ENCODE peak calls at places on chromosomes 4 and X, in six cellular contexts. B, M, V, F, G and T are unnamed samples.

GRCh38 chr4:167219090-167219489 is 15.2 kb downstream of the SPOCK3 start:
- DNase-seq in B (no peak), M (no peak), V (no peak), F (no peak), G (no peak), T (no peak)

GRCh38 chr4:26596843-26597242 is 13.0 kb downstream of the TBC1D19 start:
- DNase-seq in B (no peak), M (no peak), V (no peak), F (no peak), G (no peak), T (no peak)

GRCh38 chr4:185210102-185210981 is 944 bp downstream of the SNX25 start:
- DNase-seq in B (peak; percentile 82), M (no peak), V (peak; percentile 80), F (peak; percentile 56), G (peak; percentile 43), T (peak; percentile 38)

GRCh38 chr4:129043523-129043922 is 49.8 kb downstream of the SCLT1 start:
- DNase-seq in B (no peak), M (no peak), V (peak; percentile 19), F (no peak), G (no peak), T (no peak)

GRCh38 chr4:119116925-119117900 is 18.4 kb upstream of the MYOZ2 start:
- DNase-seq in B (no peak), M (no peak), V (no peak), F (no peak), G (no peak), T (no peak)

GRCh38 chr4:43132010-43132582 is 239.6 kb downstream of the GRXCR1 start:
- DNase-seq in B (peak; percentile 34), M (no peak), V (peak; percentile 61), F (peak; percentile 35), G (peak; percentile 35), T (peak; percentile 14)

GRCh38 chrX:39764441-39764914 is 333.3 kb downstream of the BCOR start:
- DNase-seq in B (no peak), M (no peak), V (peak; percentile 47), F (no peak), G (no peak), T (no peak)

GRCh38 chr4:158873795-158874359 is 105.1 kb downstream of the FNIP2 start:
- DNase-seq in B (no peak), M (no peak), V (peak; percentile 22), F (no peak), G (no peak), T (no peak)

GRCh38 chr4:71187399-71188196 is 151.2 kb upstream of the SLC4A4 start:
- DNase-seq in B (no peak), M (no peak), V (peak; percentile 33), F (peak; percentile 66), G (no peak), T (peak; percentile 23)

GRCh38 chr4:100582146-100582545 is 64.3 kb upstream of the EMCN start:
- DNase-seq in B (no peak), M (no peak), V (no peak), F (no peak), G (no peak), T (no peak)

GRCh38 chr4:140071806-140072205 is 82.2 kb downstream of the MAML3 start:
- DNase-seq in B (no peak), M (no peak), V (no peak), F (no peak), G (no peak), T (peak; percentile 40)

GRCh38 chr4:99117876-99118693 is 26.0 kb downstream of the ADH4 start:
- DNase-seq in B (peak; percentile 23), M (no peak), V (no peak), F (no peak), G (no peak), T (no peak)

GRCh38 chr4:8821151-8821950 is 50.3 kb downstream of the HMX1 start:
- DNase-seq in B (peak; percentile 4), M (no peak), V (no peak), F (peak; percentile 11), G (no peak), T (no peak)

GRCh38 chr4:175745340-175745739 is 66.7 kb downstream of the GPM6A start:
- DNase-seq in B (no peak), M (no peak), V (no peak), F (no peak), G (no peak), T (no peak)

GRCh38 chr4:2793578-2793919 is 664 bp downstream of the SH3BP2 start:
- DNase-seq in B (peak; percentile 37), M (no peak), V (peak; percentile 44), F (peak; percentile 57), G (peak; percentile 37), T (peak; percentile 44)

GRCh38 chrX:154462396-154462795 is 4.3 kb downstream of the PLXNA3 start:
- DNase-seq in B (no peak), M (no peak), V (no peak), F (no peak), G (no peak), T (no peak)

GRCh38 chrX:132393992-132394391 is 94.8 kb downstream of the MBNL3 start:
- DNase-seq in B (no peak), M (no peak), V (no peak), F (no peak), G (no peak), T (no peak)

GRCh38 chrX:129980043-129980442 is 2.4 kb upstream of the BCORL1 start:
- DNase-seq in B (peak; percentile 65), M (no peak), V (no peak), F (peak; percentile 34), G (peak; percentile 52), T (no peak)

GRCh38 chr4:101158136-101158485 is 189.2 kb downstream of the PPP3CA start:
- DNase-seq in B (no peak), M (no peak), V (peak; percentile 46), F (no peak), G (no peak), T (no peak)

GRCh38 chrX:13506574-13506973 is 62.8 kb upstream of the EGFL6 start:
- DNase-seq in B (peak; percentile 62), M (no peak), V (peak; percentile 37), F (peak; percentile 39), G (peak; percentile 45), T (peak; percentile 15)

GRCh38 chrX:5646818-5647217 is 581.8 kb downstream of the NLGN4X start:
- DNase-seq in B (no peak), M (peak; percentile 0), V (no peak), F (no peak), G (no peak), T (no peak)

GRCh38 chrX:147376601-147377387 is 534.9 kb upstream of the FMR1 start:
- DNase-seq in B (no peak), M (no peak), V (peak; percentile 27), F (no peak), G (no peak), T (no peak)

GRCh38 chrX:131778269-131779218 is 234.7 kb downstream of the OR13H1 start:
- DNase-seq in B (peak; percentile 67), M (peak; percentile 7), V (peak; percentile 1), F (peak; percentile 88), G (peak; percentile 75), T (no peak)

GRCh38 chrX:81120270-81120935 is 81.3 kb downstream of the HMGN5 start:
- DNase-seq in B (no peak), M (no peak), V (no peak), F (peak; percentile 20), G (no peak), T (no peak)

GRCh38 chr4:165360041-165360782 is 18.6 kb upstream of the CPE start:
- DNase-seq in B (no peak), M (no peak), V (no peak), F (no peak), G (no peak), T (no peak)

GRCh38 chr4:133160853-133161252 is 11.8 kb downstream of the PCDH10 start:
- DNase-seq in B (no peak), M (no peak), V (no peak), F (no peak), G (no peak), T (no peak)

GRCh38 chrX:151239748-151240147 is 63.4 kb downstream of the GPR50 start:
- DNase-seq in B (no peak), M (no peak), V (peak; percentile 49), F (no peak), G (no peak), T (no peak)

GRCh38 chrX:16469870-16470269 is 180.1 kb upstream of the S100G start:
- DNase-seq in B (no peak), M (no peak), V (peak; percentile 47), F (no peak), G (no peak), T (no peak)

GRCh38 chrX:65643046-65643785 is 24.2 kb upstream of the MSN start:
- DNase-seq in B (no peak), M (no peak), V (peak; percentile 2), F (no peak), G (no peak), T (no peak)

GRCh38 chr4:77787969-77788368 is 31.2 kb downstream of the CNOT6L start:
- DNase-seq in B (no peak), M (no peak), V (no peak), F (no peak), G (no peak), T (no peak)

GRCh38 chr4:77788990-77789389 is 30.2 kb downstream of the CNOT6L start:
- DNase-seq in B (no peak), M (no peak), V (no peak), F (no peak), G (no peak), T (no peak)

GRCh38 chr4:77782102-77782835 is 36.9 kb downstream of the CNOT6L start:
- DNase-seq in B (no peak), M (no peak), V (no peak), F (no peak), G (no peak), T (no peak)

GRCh38 chr4:77783881-77784280 is 35.3 kb downstream of the CNOT6L start:
- DNase-seq in B (no peak), M (no peak), V (no peak), F (no peak), G (no peak), T (no peak)

GRCh38 chr4:77785669-77786068 is 33.5 kb downstream of the CNOT6L start:
- DNase-seq in B (no peak), M (no peak), V (no peak), F (no peak), G (no peak), T (no peak)
- H3K4me3 ChIP-seq in B (no peak overlapping the region), M (no peak overlapping the region), V (no peak overlapping the region), F (no peak overlapping the region), G (no peak overlapping the region), T (no peak overlapping the region)

GRCh38 chr4:52546449-52546848 is 112.7 kb downstream of the USP46 start:
- DNase-seq in B (peak; percentile 14), M (no peak), V (no peak), F (no peak), G (no peak), T (no peak)
- H3K4me1 ChIP-seq in B (peaks cover 8% of the 10 kb centered on the region), M (no peaks in the 10 kb centered on the region), V (no peaks in the 10 kb centered on the region), F (no peaks in the 10 kb centered on the region), G (no peaks in the 10 kb centered on the region), T (peaks cover 36% of the 10 kb centered on the region)

GRCh38 chr4:174278467-174278866 is 5.0 kb downstream of the FBXO8 start:
- DNase-seq in B (no peak), M (no peak), V (no peak), F (no peak), G (no peak), T (no peak)
- H3K27ac ChIP-seq in B (no peak overlapping the region), M (no peak overlapping the region), V (no peak overlapping the region), F (no peak overlapping the region), G (no peak overlapping the region), T (no peak overlapping the region)

DNA sequence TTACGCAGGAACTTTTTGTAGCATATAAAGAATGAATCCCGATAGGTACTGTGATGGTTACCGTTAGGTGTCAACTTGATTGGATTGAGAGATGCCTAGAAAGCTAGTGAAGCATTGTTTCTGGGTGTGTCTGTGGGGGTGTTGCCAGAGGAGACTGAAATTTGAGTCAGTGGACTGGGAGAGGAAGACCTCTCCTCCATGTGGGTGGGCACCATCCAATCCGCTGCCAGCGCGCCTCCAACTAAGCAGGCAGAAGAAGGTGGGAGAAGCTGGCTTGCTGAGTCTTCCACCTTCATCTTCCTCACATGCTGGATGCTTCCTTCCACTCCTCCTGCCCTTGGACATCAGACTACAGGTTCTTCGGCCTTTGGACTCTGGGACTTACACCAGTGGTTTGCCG is 40.1 kb downstream of the WFS1 start:
- DNase-seq in B (no peak), M (no peak), V (peak; percentile 5), F (no peak), G (no peak), T (no peak)
- H3K4me3 ChIP-seq in B (peak overlapping the region; percentile 60), M (peak overlapping the region; percentile 33), V (no peak overlapping the region), F (no peak overlapping the region), G (no peak overlapping the region), T (peak overlapping the region; percentile 74)